ENCODE peak calls at places on chromosomes 4 and X, in ten cellular contexts. C is GM13977; J is iris pigment epithelial cell; O is NB4; L is activated T-cell treated with anti-CD3 and anti-CD28 coated beads, Interleukin-2, amount 50 U/mL, for 72 hours; K is effector CD4-positive, alpha-beta T cell; A is stimulated activated CD8-positive, alpha-beta memory T cell treated with anti-CD3 and anti-CD28 coated beads, Interleukin-4, amount 100 ng/mL, for 1 hour; N is ELF-1; H is fibroblast of lung; B is GM03348. R is an unnamed sample.

GRCh38 chr4:41072021-41072777 is 142.1 kb downstream of the APBB2 start:
- DNase-seq in N (peak; percentile 32), O (no peak), H (no peak), K (no peak), J (peak; percentile 16), A (no peak), B (no peak), C (no peak), L (no peak), R (no peak)

GRCh38 chrX:154477891-154478477 is 1.1 kb downstream of the LAGE3 start:
- DNase-seq in C (no peak), K (no peak), H (no peak), N (no peak), L (no peak), B (no peak), O (no peak), A (no peak), J (no peak), R (no peak)

GRCh38 chr4:137300776-137301175 is 231.5 kb downstream of the PCDH18 start:
- DNase-seq in A (no peak), O (no peak), N (no peak), C (no peak), B (no peak), H (peak; percentile 44), L (no peak), K (no peak), J (peak; percentile 28), R (no peak)

GRCh38 chrX:22424141-22424915 is 151.6 kb downstream of the CBLL2 start:
- DNase-seq in O (no peak), K (no peak), J (no peak), N (no peak), H (no peak), A (no peak), C (no peak), B (no peak), L (no peak), R (no peak)

GRCh38 chr4:17447056-17447455 is 64.8 kb downstream of the QDPR start:
- DNase-seq in N (no peak), K (no peak), J (peak; percentile 73), O (no peak), A (no peak), B (peak; percentile 39), L (no peak), C (no peak), H (no peak), R (peak; percentile 6)

GRCh38 chr4:2260336-2261109 is 1.4 kb downstream of the MXD4 start:
- DNase-seq in N (no peak), A (no peak), L (no peak), K (no peak), H (no peak), B (peak; percentile 24), O (peak; percentile 26), C (no peak), J (no peak), R (no peak)

GRCh38 chr4:101584306-101584705 is 206.2 kb upstream of the BANK1 start:
- DNase-seq in J (no peak), O (no peak), H (no peak), B (no peak), L (no peak), A (no peak), C (no peak), N (no peak), K (no peak), R (no peak)

GRCh38 chr4:159150838-159151390 is 48.0 kb downstream of the RAPGEF2 start:
- DNase-seq in O (no peak), A (no peak), L (no peak), B (no peak), K (no peak), J (no peak), C (no peak), N (no peak), H (no peak), R (no peak)

GRCh38 chrX:51894697-51895336 is 1.4 kb downstream of the MAGED1 start:
- DNase-seq in N (peak; percentile 32), K (no peak), J (peak; percentile 28), L (peak; percentile 12), H (peak; percentile 36), O (no peak), A (no peak), B (peak; percentile 40), C (peak; percentile 31), R (peak; percentile 29)

GRCh38 chr4:68250151-68250930 is 4.8 kb upstream of the TMPRSS11B start:
- DNase-seq in J (no peak), A (no peak), K (no peak), L (no peak), O (no peak), H (no peak), N (no peak), C (no peak), B (no peak), R (no peak)

GRCh38 chr4:3256230-3257124 is 7.5 kb downstream of the MSANTD1 start:
- DNase-seq in N (no peak), A (no peak), C (no peak), B (no peak), K (no peak), J (no peak), L (no peak), O (no peak), H (no peak), R (no peak)

GRCh38 chr4:53005808-53006207 is 143.7 kb downstream of the RASL11B start:
- DNase-seq in K (no peak), C (no peak), H (no peak), J (no peak), B (no peak), O (no peak), N (no peak), A (no peak), L (no peak), R (no peak)

GRCh38 chr4:167230744-167231143 is 3.5 kb downstream of the SPOCK3 start:
- DNase-seq in A (no peak), C (no peak), L (no peak), O (no peak), H (no peak), N (no peak), K (no peak), J (no peak), B (no peak), R (no peak)

GRCh38 chrX:134688839-134689238 is 30.6 kb upstream of the PLAC1 start:
- DNase-seq in J (peak; percentile 52), L (no peak), K (no peak), N (no peak), B (no peak), O (no peak), A (no peak), H (no peak), C (no peak), R (peak; percentile 29)

GRCh38 chr4:184932343-184932742 is 85.9 kb upstream of the HELT start:
- DNase-seq in C (no peak), N (peak; percentile 36), A (no peak), H (no peak), O (no peak), J (no peak), K (no peak), L (no peak), B (no peak), R (no peak)